ENCODE peak calls at places on chromosomes 11 and 22, in six cellular contexts. P, I, B, Q, G and U are unnamed samples.
A peak's percentile ranks its signal among the peaks of the same experiment; 100 is the strongest.

GRCh38 chr22:31825513-31825912 is 71.7 kb downstream of the DEPDC5 start:
- DNase-seq in P (no peak), I (no peak), B (no peak), Q (no peak), G (no peak), U (no peak)

GRCh38 chr11:13260196-13260962 is 17.2 kb upstream of the BMAL1 start:
- DNase-seq in P (no peak), I (no peak), B (no peak), Q (no peak), G (no peak), U (no peak)

GRCh38 chr11:86174101-86175046 is 70.2 kb upstream of the EED start:
- DNase-seq in P (peak; percentile 95), I (peak; percentile 68), B (peak; percentile 44), Q (no peak), G (no peak), U (no peak)

GRCh38 chr11:403761-404431 is 9.9 kb downstream of the PKP3 start:
- DNase-seq in P (no peak), I (peak; percentile 72), B (no peak), Q (peak; percentile 82), G (no peak), U (no peak)

GRCh38 chr22:49701380-49702067 is 126.1 kb downstream of the BRD1 start:
- DNase-seq in P (no peak), I (no peak), B (no peak), Q (no peak), G (no peak), U (no peak)

GRCh38 chr22:24453853-24454252 is 26.5 kb downstream of the ADORA2A start:
- DNase-seq in P (no peak), I (no peak), B (no peak), Q (no peak), G (no peak), U (no peak)

GRCh38 chr11:73579641-73580434 is 18.1 kb downstream of the FAM168A start:
- DNase-seq in P (no peak), I (no peak), B (no peak), Q (peak; percentile 60), G (no peak), U (no peak)

GRCh38 chr11:58394195-58394594 is 12.5 kb downstream of the OR5B3 start:
- DNase-seq in P (no peak), I (no peak), B (no peak), Q (no peak), G (no peak), U (no peak)

GRCh38 chr11:63906087-63906486 is 10.9 kb downstream of the RCOR2 start:
- DNase-seq in P (no peak), I (no peak), B (no peak), Q (no peak), G (no peak), U (no peak)

GRCh38 chr11:96314326-96315050 is 28.5 kb downstream of the MAML2 start:
- DNase-seq in P (no peak), I (no peak), B (no peak), Q (no peak), G (no peak), U (no peak)

GRCh38 chr11:42840176-42840829 is 471.5 kb upstream of the API5 start:
- DNase-seq in P (no peak), I (no peak), B (no peak), Q (no peak), G (no peak), U (no peak)

GRCh38 chr22:44344407-44344806 is 31.7 kb upstream of the SHISAL1 start:
- DNase-seq in P (no peak), I (no peak), B (no peak), Q (no peak), G (no peak), U (no peak)

GRCh38 chr11:46625406-46625805 is 8.1 kb downstream of the ATG13 start:
- DNase-seq in P (no peak), I (no peak), B (peak; percentile 39), Q (no peak), G (no peak), U (no peak)

GRCh38 chr11:85776951-85777602 is 33.9 kb downstream of the SYTL2 start:
- DNase-seq in P (no peak), I (no peak), B (no peak), Q (no peak), G (no peak), U (no peak)

GRCh38 chr22:30273196-30273595 is 6.5 kb upstream of the OSM start:
- DNase-seq in P (no peak), I (no peak), B (no peak), Q (no peak), G (no peak), U (no peak)

GRCh38 chr11:120540744-120541143 is 29.2 kb downstream of the GRIK4 start:
- DNase-seq in P (no peak), I (no peak), B (no peak), Q (no peak), G (no peak), U (no peak)

GRCh38 chr22:21858025-21858764 is 9.2 kb downstream of the MAPK1 start:
- DNase-seq in P (no peak), I (no peak), B (no peak), Q (no peak), G (no peak), U (no peak)

GRCh38 chr11:32511926-32512325 is 71.7 kb upstream of the EIF3M start:
- DNase-seq in P (no peak), I (no peak), B (no peak), Q (no peak), G (no peak), U (no peak)

GRCh38 chr11:15878756-15879155 is 477.6 kb downstream of the SOX6 start:
- DNase-seq in P (no peak), I (no peak), B (no peak), Q (no peak), G (no peak), U (no peak)

GRCh38 chr22:38202437-38203089 is 769 bp downstream of the MAFF start:
- DNase-seq in P (peak; percentile 90), I (peak; percentile 95), B (peak; percentile 94), Q (peak; percentile 98), G (no peak), U (peak; percentile 93)

GRCh38 chr11:47867821-47868220 is 19.7 kb upstream of the NUP160 start:
- DNase-seq in P (no peak), I (no peak), B (no peak), Q (no peak), G (no peak), U (no peak)

GRCh38 chr11:73237471-73238290 is 19.6 kb downstream of the P2RY2 start:
- DNase-seq in P (peak; percentile 86), I (peak; percentile 56), B (no peak), Q (no peak), G (no peak), U (no peak)

GRCh38 chr11:74636633-74637184 is 44.3 kb downstream of the POLD3 start:
- DNase-seq in P (no peak), I (no peak), B (no peak), Q (no peak), G (peak; percentile 7), U (no peak)

GRCh38 chr11:44950625-44951472 is at the start of gene TP53I11:
- DNase-seq in P (peak; percentile 59), I (peak; percentile 86), B (peak; percentile 83), Q (peak; percentile 97), G (peak; percentile 53), U (peak; percentile 75)
- TF ChIP-seq POLR2A in P (peak; percentile 63), I (peak; percentile 84), B (no peak), Q (peak; percentile 75), G (peak; percentile 64), U (peak; percentile 91)

GRCh38 chr11:20025331-20025840 is 134.9 kb downstream of the DBX1 start:
- DNase-seq in P (no peak), I (no peak), B (no peak), Q (no peak), G (no peak), U (no peak)

GRCh38 chr11:20030472-20030871 is 129.8 kb downstream of the DBX1 start:
- DNase-seq in P (no peak), I (no peak), B (no peak), Q (no peak), G (no peak), U (no peak)

GRCh38 chr11:20026629-20027545 is 133.4 kb downstream of the DBX1 start:
- DNase-seq in P (no peak), I (no peak), B (peak; percentile 32), Q (no peak), G (no peak), U (no peak)

GRCh38 chr11:20029193-20029592 is 131.1 kb downstream of the DBX1 start:
- DNase-seq in P (no peak), I (no peak), B (no peak), Q (no peak), G (no peak), U (no peak)

DNA sequence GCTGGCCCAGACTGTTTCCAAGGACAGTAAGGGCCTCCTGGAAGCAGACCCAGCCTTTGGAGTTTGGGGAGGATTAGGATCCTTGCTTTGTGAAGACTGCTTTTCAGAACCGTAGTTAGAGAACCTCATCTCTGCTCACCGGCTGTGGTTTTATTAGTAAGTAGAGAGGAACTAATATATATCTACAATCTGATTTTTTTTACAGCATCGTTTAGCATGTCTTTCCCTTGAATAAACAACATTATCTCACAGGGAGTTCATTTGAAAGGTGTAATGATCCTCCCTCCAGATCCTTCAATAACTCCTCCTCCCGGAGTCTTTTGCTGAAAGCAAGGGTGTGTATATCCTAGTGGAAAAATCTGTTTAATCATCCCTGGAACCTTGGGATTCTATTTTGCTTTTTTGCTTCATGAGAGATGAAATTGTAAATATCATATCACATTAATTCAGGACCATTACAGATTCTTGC is 132.7 kb downstream of the DBX1 start:
- DNase-seq in P (no peak), I (no peak), B (no peak), Q (no peak), G (no peak), U (no peak)
- H3K4me3 ChIP-seq in P (no peak overlapping the region), I (no peak overlapping the region), B (no peak overlapping the region), Q (no peak overlapping the region), G (no peak overlapping the region), U (no peak overlapping the region)

GRCh38 chr22:42664976-42665831 is 16.0 kb upstream of the CYB5R3 start:
- DNase-seq in P (no peak), I (no peak), B (no peak), Q (no peak), G (no peak), U (peak; percentile 73)
- H3K4me1 ChIP-seq in P (no peaks in the 10 kb centered on the region), I (peaks cover 29% of the 10 kb centered on the region), B (peaks cover 15% of the 10 kb centered on the region), Q (peaks cover 5% of the 10 kb centered on the region), G (no peaks in the 10 kb centered on the region), U (no peaks in the 10 kb centered on the region)

GRCh38 chr11:6418958-6419611 is at the start of gene APBB1:
- DNase-seq in P (peak; percentile 65), I (peak; percentile 73), B (peak; percentile 67), Q (peak; percentile 95), G (peak; percentile 62), U (peak; percentile 56)
- TF ChIP-seq POLR2A in P (peak; percentile 70), I (no peak), B (no peak), Q (no peak), G (peak; percentile 60), U (peak; percentile 3)

GRCh38 chr11:119095066-119095880 is 6.4 kb downstream of the DPAGT1 start:
- DNase-seq in P (peak; percentile 99), I (peak; percentile 100), B (peak; percentile 99), Q (peak; percentile 99), G (peak; percentile 93), U (peak; percentile 100)
- H3K4me3 ChIP-seq in P (peak overlapping the region; percentile 97), I (peak overlapping the region; percentile 85), B (peak overlapping the region; percentile 86), Q (peak overlapping the region; percentile 92), G (peak overlapping the region; percentile 68), U (peak overlapping the region; percentile 67)

GRCh38 chr22:35376728-35377472 is 4.0 kb upstream of the HMOX1 start:
- DNase-seq in P (peak; percentile 92), I (peak; percentile 97), B (peak; percentile 91), Q (no peak), G (peak; percentile 75), U (peak; percentile 91)
- H3K4me1 ChIP-seq in P (peaks cover 25% of the 10 kb centered on the region), I (peaks cover 44% of the 10 kb centered on the region), B (peaks cover 65% of the 10 kb centered on the region), Q (peaks cover 27% of the 10 kb centered on the region), G (peaks cover 75% of the 10 kb centered on the region), U (no peaks in the 10 kb centered on the region)

GRCh38 chr11:68040121-68040956 is 1.5 kb downstream of the TCIRG1 start:
- DNase-seq in P (peak; percentile 77), I (peak; percentile 84), B (peak; percentile 75), Q (peak; percentile 89), G (peak; percentile 51), U (peak; percentile 56)
- TF ChIP-seq POLR2A in P (no peak), I (no peak), B (no peak), Q (no peak), G (no peak), U (peak; percentile 40)